ENCODE peak calls at places on chromosomes 5 and 9, in nine cellular contexts. Z is upper lobe of right lung, P is heart right ventricle, L is OCI-LY7, X is foreskin fibroblast, W is psoas muscle, B is AG10803, G is sigmoid colon, D is brain microvascular endothelial cell. M is an unnamed sample.

GRCh38 chr5:74126294-74126693 is 500.3 kb downstream of the ARHGEF28 start:
- DNase-seq in Z (no peak), P (no peak), L (no peak), X (no peak), W (no peak), B (no peak), G (no peak), D (no peak), M (no peak)

GRCh38 chr5:84085387-84086041 is 299.2 kb downstream of the EDIL3 start:
- DNase-seq in Z (no peak), P (no peak), L (no peak), X (no peak), W (no peak), B (no peak), G (no peak), D (no peak), M (no peak)

GRCh38 chr5:109857405-109858031 is 167.8 kb downstream of the MAN2A1 start:
- DNase-seq in Z (no peak), P (no peak), L (no peak), X (no peak), W (no peak), B (no peak), G (no peak), D (no peak), M (no peak)

GRCh38 chr5:92886751-92887150 is 694.3 kb downstream of the NR2F1-AS1 start:
- DNase-seq in Z (no peak), P (no peak), L (no peak), X (no peak), W (no peak), B (no peak), G (no peak), D (no peak), M (no peak)

GRCh38 chr9:134386951-134387831 is 60.9 kb downstream of the RXRA start:
- DNase-seq in Z (no peak), P (no peak), L (no peak), X (peak), W (no peak), B (peak), G (peak), D (no peak), M (no peak)

GRCh38 chr5:57191163-57191562 is 17.3 kb downstream of the GPBP1 start:
- DNase-seq in Z (no peak), P (no peak), L (no peak), X (no peak), W (no peak), B (no peak), G (no peak), D (no peak), M (no peak)

GRCh38 chr5:1561402-1561929 is 37.7 kb upstream of the LPCAT1 start:
- DNase-seq in Z (no peak), P (no peak), L (no peak), X (no peak), W (no peak), B (no peak), G (no peak), D (no peak), M (no peak)

GRCh38 chr9:31821583-31821982 is 562.9 kb upstream of the ACO1 start:
- DNase-seq in Z (no peak), P (no peak), L (no peak), X (no peak), W (no peak), B (no peak), G (no peak), D (no peak), M (no peak)

GRCh38 chr5:109089191-109089590 is 320.6 kb downstream of the PJA2 start:
- DNase-seq in Z (no peak), P (no peak), L (no peak), X (no peak), W (no peak), B (no peak), G (no peak), D (no peak), M (no peak)

GRCh38 chr5:179885491-179886090 is 22.1 kb downstream of the TBC1D9B start:
- DNase-seq in Z (no peak), P (no peak), L (no peak), X (no peak), W (no peak), B (no peak), G (no peak), D (no peak), M (no peak)

GRCh38 chr5:169012471-169012870 is 288.5 kb downstream of the SLIT3 start:
- DNase-seq in Z (no peak), P (no peak), L (no peak), X (no peak), W (no peak), B (no peak), G (no peak), D (no peak), M (no peak)

GRCh38 chr5:14216902-14217301 is 73.8 kb downstream of the TRIO start:
- DNase-seq in Z (peak), P (no peak), L (no peak), X (no peak), W (no peak), B (no peak), G (no peak), D (no peak), M (no peak)

GRCh38 chr9:114204265-114204664 is 48.9 kb downstream of the COL27A1 start:
- DNase-seq in Z (no peak), P (no peak), L (no peak), X (no peak), W (peak), B (no peak), G (no peak), D (no peak), M (no peak)

GRCh38 chr9:81268048-81268447 is 421.3 kb downstream of the TLE1 start:
- DNase-seq in Z (no peak), P (no peak), L (no peak), X (peak), W (no peak), B (no peak), G (no peak), D (peak), M (no peak)

GRCh38 chr5:61289241-61289640 is 42.8 kb upstream of the ZSWIM6 start:
- DNase-seq in Z (no peak), P (no peak), L (no peak), X (no peak), W (no peak), B (no peak), G (no peak), D (no peak), M (no peak)

DNA sequence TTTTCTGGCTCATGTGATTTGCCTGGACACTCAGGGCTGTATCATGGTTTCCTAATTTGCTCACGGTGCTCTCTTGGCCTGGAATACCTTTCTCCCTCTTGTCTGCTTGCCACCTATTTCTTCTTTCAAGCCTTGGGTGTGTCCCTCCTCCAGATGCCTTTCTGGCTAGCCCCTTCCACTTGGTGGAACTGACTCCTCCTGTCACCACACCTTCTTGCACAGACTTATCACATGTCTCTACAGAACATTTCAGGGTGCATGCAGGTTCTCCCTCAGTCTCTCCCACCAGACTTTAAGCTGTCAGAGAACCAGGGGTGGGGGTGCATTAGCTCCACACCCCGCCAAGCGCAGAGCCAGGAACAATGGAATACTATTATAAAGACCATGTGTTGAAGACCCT is 1.9 kb downstream of the TBC1D2 start:
- DNase-seq in Z (no peak), P (no peak), L (no peak), X (no peak), W (no peak), B (no peak), G (no peak), D (no peak), M (no peak)
- H3K4me3 ChIP-seq in Z (peak), P (peak), L (no peak), X (no peak), W (no peak), B (peak), G (no peak), D (peak), M (peak)

GRCh38 chr9:108779506-108779905 is 76.3 kb downstream of the ACTL7B start:
- DNase-seq in Z (no peak), P (no peak), L (no peak), X (no peak), W (no peak), B (no peak), G (no peak), D (no peak), M (no peak)

GRCh38 chr9:108775901-108776306 is 79.9 kb downstream of the ACTL7B start:
- DNase-seq in Z (no peak), P (no peak), L (no peak), X (no peak), W (no peak), B (no peak), G (no peak), D (no peak), M (no peak)

GRCh38 chr9:108780949-108781734 is 74.6 kb downstream of the ACTL7B start:
- DNase-seq in Z (no peak), P (no peak), L (no peak), X (no peak), W (no peak), B (no peak), G (no peak), D (no peak), M (no peak)

GRCh38 chr9:108776920-108777650 is 78.7 kb downstream of the ACTL7B start:
- DNase-seq in Z (no peak), P (no peak), L (no peak), X (no peak), W (no peak), B (peak), G (no peak), D (peak), M (no peak)
- TF ChIP-seq CTCF in Z (peak), P (peak), L (no peak), X (peak), W (no peak), B (peak), G (no peak), D (peak), M (peak)

GRCh38 chr5:158874814-158875213 is 224.9 kb downstream of the EBF1 start:
- DNase-seq in Z (no peak), P (no peak), L (no peak), X (no peak), W (no peak), B (peak), G (no peak), D (no peak), M (no peak)
- H3K4me3 ChIP-seq in Z (peak), P (peak), L (peak), X (peak), W (no peak), B (peak), G (no peak), D (no peak), M (no peak)

DNA sequence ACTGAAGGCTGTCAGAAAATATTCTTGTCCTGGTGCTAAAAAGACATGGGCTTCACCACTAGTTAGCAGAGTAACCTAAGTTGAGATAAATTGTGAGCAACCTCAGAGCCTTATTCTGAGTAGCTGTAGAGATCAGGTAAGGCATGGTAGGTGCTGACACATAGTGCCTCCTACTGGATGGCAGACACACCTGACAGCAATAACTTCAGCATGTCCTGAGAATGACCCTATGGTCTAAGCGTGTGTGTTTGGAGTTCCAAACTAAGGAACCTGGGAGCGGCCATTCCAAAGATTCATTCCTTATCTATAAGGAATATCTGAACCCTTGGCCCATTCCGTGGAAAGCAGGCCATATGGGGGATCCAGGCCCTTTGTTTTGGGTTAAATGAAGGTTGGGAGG is 46.0 kb downstream of the SLC28A3 start:
- DNase-seq in Z (no peak), P (no peak), L (no peak), X (no peak), W (no peak), B (no peak), G (no peak), D (no peak), M (no peak)
- TF ChIP-seq CTCF in Z (no peak), P (no peak), L (peak), X (no peak), W (no peak), B (no peak), G (no peak), D (peak), M (no peak)

GRCh38 chr9:2837915-2838314 is 6.0 kb downstream of the PUM3 start:
- DNase-seq in Z (no peak), P (no peak), L (no peak), X (no peak), W (no peak), B (peak), G (no peak), D (no peak), M (no peak)
- H3K4me3 ChIP-seq in Z (peak), P (peak), L (no peak), X (peak), W (peak), B (peak), G (peak), D (no peak), M (no peak)

DNA sequence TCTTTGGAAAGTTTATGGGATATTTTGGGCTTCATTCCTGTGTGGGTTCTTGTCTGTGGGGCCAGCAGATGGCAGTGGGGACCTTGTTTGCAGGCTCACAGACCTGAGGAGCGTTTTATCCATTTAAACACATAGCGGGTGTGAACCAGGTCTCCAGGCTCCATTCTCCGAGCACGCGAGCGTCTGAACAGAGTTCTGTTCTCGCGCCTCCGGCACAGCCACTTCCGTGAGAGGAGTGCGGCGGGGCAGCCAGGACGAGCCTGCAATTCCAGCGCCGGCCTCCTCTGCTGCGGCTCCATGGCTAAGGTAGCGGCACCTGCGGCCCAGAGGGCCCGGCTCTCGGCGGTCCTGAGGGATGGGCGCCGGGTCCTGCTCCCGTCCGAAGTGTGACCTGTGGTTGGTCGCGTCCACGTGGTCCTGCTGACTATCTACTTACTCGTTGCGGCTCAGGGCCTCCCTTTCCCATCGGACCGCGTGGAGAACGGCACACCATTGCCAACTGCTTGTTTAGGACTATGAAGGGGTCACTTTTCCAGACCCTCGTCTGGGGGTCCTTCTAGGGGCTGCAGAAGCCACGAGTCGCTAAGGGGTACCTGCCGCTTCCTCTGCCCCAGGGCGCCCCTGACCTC is 7.3 kb downstream of the NRARP start:
- DNase-seq in Z (peak), P (peak), L (no peak), X (no peak), W (no peak), B (no peak), G (no peak), D (no peak), M (no peak)
- TF ChIP-seq CTCF in Z (peak), P (peak), L (no peak), X (peak), W (peak), B (peak), G (no peak), D (peak), M (peak)

M was measured in AG04449.